ENCODE peak calls at places on chromosomes 7 and 10, in seven cellular contexts. One of them, this sample, is unnamed.

GRCh38 chr7:93948106-93948505 is 26.6 kb downstream of the GNG11 start:
- DNase-seq in transverse colon: no peak
- DNase-seq in cardiac fibroblast: no peak
- DNase-seq in GM12864: no peak
- DNase-seq in stomach: no peak
- DNase-seq in esophagus squamous epithelium: no peak
- DNase-seq in osteocyte: no peak
- DNase-seq in this sample: no peak

GRCh38 chr7:75856562-75856961 is 22.3 kb upstream of the RHBDD2 start:
- DNase-seq in transverse colon: no peak
- DNase-seq in cardiac fibroblast: no peak
- DNase-seq in GM12864: no peak
- DNase-seq in stomach: no peak
- DNase-seq in esophagus squamous epithelium: no peak
- DNase-seq in osteocyte: no peak
- DNase-seq in this sample: no peak

GRCh38 chr7:73811760-73812168 is 19.0 kb upstream of the CLDN4 start:
- DNase-seq in transverse colon: peak; percentile 88
- DNase-seq in cardiac fibroblast: peak; percentile 68
- DNase-seq in GM12864: peak; percentile 8
- DNase-seq in stomach: peak; percentile 80
- DNase-seq in esophagus squamous epithelium: no peak
- DNase-seq in osteocyte: no peak
- DNase-seq in this sample: no peak

GRCh38 chr7:20330176-20330796 is 414 bp upstream of the ITGB8 start:
- DNase-seq in transverse colon: peak; percentile 83
- DNase-seq in cardiac fibroblast: peak; percentile 93
- DNase-seq in GM12864: peak; percentile 73
- DNase-seq in stomach: peak; percentile 81
- DNase-seq in esophagus squamous epithelium: peak; percentile 17
- DNase-seq in osteocyte: peak; percentile 89
- DNase-seq in this sample: no peak

GRCh38 chr7:78191475-78192079 is 393.0 kb downstream of the PHTF2 start:
- DNase-seq in transverse colon: no peak
- DNase-seq in cardiac fibroblast: no peak
- DNase-seq in GM12864: no peak
- DNase-seq in stomach: no peak
- DNase-seq in esophagus squamous epithelium: no peak
- DNase-seq in osteocyte: no peak
- DNase-seq in this sample: no peak

GRCh38 chr7:99447943-99448342 is 9.2 kb downstream of the CPSF4 start:
- DNase-seq in transverse colon: no peak
- DNase-seq in cardiac fibroblast: no peak
- DNase-seq in GM12864: no peak
- DNase-seq in stomach: no peak
- DNase-seq in esophagus squamous epithelium: no peak
- DNase-seq in osteocyte: no peak
- DNase-seq in this sample: no peak

GRCh38 chr10:81876253-81876731 is 1.3 kb downstream of the NRG3 start:
- DNase-seq in transverse colon: no peak
- DNase-seq in cardiac fibroblast: no peak
- DNase-seq in GM12864: no peak
- DNase-seq in stomach: no peak
- DNase-seq in esophagus squamous epithelium: no peak
- DNase-seq in osteocyte: no peak
- DNase-seq in this sample: no peak

GRCh38 chr10:25747038-25747437 is 187.0 kb upstream of the MYO3A start:
- DNase-seq in transverse colon: no peak
- DNase-seq in cardiac fibroblast: no peak
- DNase-seq in GM12864: no peak
- DNase-seq in stomach: no peak
- DNase-seq in esophagus squamous epithelium: no peak
- DNase-seq in osteocyte: no peak
- DNase-seq in this sample: no peak

GRCh38 chr7:135248546-135248945 is 14.9 kb downstream of the STRA8 start:
- DNase-seq in transverse colon: no peak
- DNase-seq in cardiac fibroblast: no peak
- DNase-seq in GM12864: no peak
- DNase-seq in stomach: no peak
- DNase-seq in esophagus squamous epithelium: no peak
- DNase-seq in osteocyte: peak; percentile 48
- DNase-seq in this sample: no peak

GRCh38 chr7:78734626-78735025 is 718.8 kb downstream of the MAGI2 start:
- DNase-seq in transverse colon: no peak
- DNase-seq in cardiac fibroblast: no peak
- DNase-seq in GM12864: no peak
- DNase-seq in stomach: no peak
- DNase-seq in esophagus squamous epithelium: no peak
- DNase-seq in osteocyte: no peak
- DNase-seq in this sample: no peak

GRCh38 chr7:64463636-64464375 is 99.1 kb downstream of the ZNF680 start:
- DNase-seq in transverse colon: peak; percentile 10
- DNase-seq in cardiac fibroblast: peak; percentile 59
- DNase-seq in GM12864: no peak
- DNase-seq in stomach: no peak
- DNase-seq in esophagus squamous epithelium: no peak
- DNase-seq in osteocyte: no peak
- DNase-seq in this sample: peak; percentile 29

GRCh38 chr10:89421018-89421476 is 6.7 kb downstream of the IFIT5 start:
- DNase-seq in transverse colon: no peak
- DNase-seq in cardiac fibroblast: no peak
- DNase-seq in GM12864: no peak
- DNase-seq in stomach: no peak
- DNase-seq in esophagus squamous epithelium: no peak
- DNase-seq in osteocyte: no peak
- DNase-seq in this sample: no peak

GRCh38 chr7:79241288-79242055 is 212.0 kb downstream of the MAGI2 start:
- DNase-seq in transverse colon: no peak
- DNase-seq in cardiac fibroblast: peak; percentile 69
- DNase-seq in GM12864: no peak
- DNase-seq in stomach: no peak
- DNase-seq in esophagus squamous epithelium: no peak
- DNase-seq in osteocyte: no peak
- DNase-seq in this sample: no peak

GRCh38 chr10:46545861-46546590 is 10.4 kb downstream of the GPRIN2 start:
- DNase-seq in transverse colon: no peak
- DNase-seq in cardiac fibroblast: no peak
- DNase-seq in GM12864: no peak
- DNase-seq in stomach: peak; percentile 24
- DNase-seq in esophagus squamous epithelium: no peak
- DNase-seq in osteocyte: peak; percentile 83
- DNase-seq in this sample: no peak

GRCh38 chr7:66518151-66518691 is 110.5 kb upstream of the KCTD7 start:
- DNase-seq in transverse colon: no peak
- DNase-seq in cardiac fibroblast: no peak
- DNase-seq in GM12864: no peak
- DNase-seq in stomach: no peak
- DNase-seq in esophagus squamous epithelium: no peak
- DNase-seq in osteocyte: no peak
- DNase-seq in this sample: no peak

GRCh38 chr7:80916770-80917681 is 1.8 kb downstream of the SEMA3C start:
- DNase-seq in transverse colon: no peak
- DNase-seq in cardiac fibroblast: peak; percentile 72
- DNase-seq in GM12864: no peak
- DNase-seq in stomach: no peak
- DNase-seq in esophagus squamous epithelium: no peak
- DNase-seq in osteocyte: no peak
- DNase-seq in this sample: no peak

GRCh38 chr7:73682745-73683055 is 553 bp downstream of the DNAJC30 start:
- DNase-seq in transverse colon: no peak
- DNase-seq in cardiac fibroblast: no peak
- DNase-seq in GM12864: no peak
- DNase-seq in stomach: no peak
- DNase-seq in esophagus squamous epithelium: no peak
- DNase-seq in osteocyte: no peak
- DNase-seq in this sample: no peak

GRCh38 chr7:50939026-50939425 is 156.3 kb upstream of the GRB10 start:
- DNase-seq in transverse colon: no peak
- DNase-seq in cardiac fibroblast: no peak
- DNase-seq in GM12864: no peak
- DNase-seq in stomach: no peak
- DNase-seq in esophagus squamous epithelium: no peak
- DNase-seq in osteocyte: no peak
- DNase-seq in this sample: no peak

GRCh38 chr10:5927306-5927705 is 37.3 kb downstream of the FBH1 start:
- DNase-seq in transverse colon: no peak
- DNase-seq in cardiac fibroblast: peak; percentile 42
- DNase-seq in GM12864: no peak
- DNase-seq in stomach: no peak
- DNase-seq in esophagus squamous epithelium: no peak
- DNase-seq in osteocyte: no peak
- DNase-seq in this sample: no peak

GRCh38 chr10:22244001-22244400 is 26.2 kb upstream of the EBLN1 start:
- DNase-seq in transverse colon: no peak
- DNase-seq in cardiac fibroblast: no peak
- DNase-seq in GM12864: no peak
- DNase-seq in stomach: no peak
- DNase-seq in esophagus squamous epithelium: no peak
- DNase-seq in osteocyte: no peak
- DNase-seq in this sample: no peak

GRCh38 chr10:30455816-30456215 is 21.8 kb downstream of the MAP3K8 start:
- DNase-seq in transverse colon: peak; percentile 31
- DNase-seq in cardiac fibroblast: no peak
- DNase-seq in GM12864: no peak
- DNase-seq in stomach: no peak
- DNase-seq in esophagus squamous epithelium: no peak
- DNase-seq in osteocyte: no peak
- DNase-seq in this sample: no peak

GRCh38 chr7:130070900-130071622 is 727 bp downstream of the KLHDC10 start:
- DNase-seq in transverse colon: no peak
- DNase-seq in cardiac fibroblast: peak; percentile 41
- DNase-seq in GM12864: no peak
- DNase-seq in stomach: no peak
- DNase-seq in esophagus squamous epithelium: no peak
- DNase-seq in osteocyte: peak; percentile 23
- DNase-seq in this sample: no peak

GRCh38 chr7:95295399-95295798 is 28.9 kb downstream of the PON1 start:
- DNase-seq in transverse colon: no peak
- DNase-seq in cardiac fibroblast: no peak
- DNase-seq in GM12864: no peak
- DNase-seq in stomach: no peak
- DNase-seq in esophagus squamous epithelium: no peak
- DNase-seq in osteocyte: no peak
- DNase-seq in this sample: no peak

GRCh38 chr10:314871-315270 is 179.6 kb downstream of the ZMYND11 start:
- DNase-seq in transverse colon: no peak
- DNase-seq in cardiac fibroblast: no peak
- DNase-seq in GM12864: no peak
- DNase-seq in stomach: no peak
- DNase-seq in esophagus squamous epithelium: no peak
- DNase-seq in osteocyte: no peak
- DNase-seq in this sample: no peak

GRCh38 chr7:94352854-94353253 is 41.8 kb upstream of the COL1A2 start:
- DNase-seq in transverse colon: no peak
- DNase-seq in cardiac fibroblast: no peak
- DNase-seq in GM12864: no peak
- DNase-seq in stomach: no peak
- DNase-seq in esophagus squamous epithelium: no peak
- DNase-seq in osteocyte: no peak
- DNase-seq in this sample: no peak

DNA sequence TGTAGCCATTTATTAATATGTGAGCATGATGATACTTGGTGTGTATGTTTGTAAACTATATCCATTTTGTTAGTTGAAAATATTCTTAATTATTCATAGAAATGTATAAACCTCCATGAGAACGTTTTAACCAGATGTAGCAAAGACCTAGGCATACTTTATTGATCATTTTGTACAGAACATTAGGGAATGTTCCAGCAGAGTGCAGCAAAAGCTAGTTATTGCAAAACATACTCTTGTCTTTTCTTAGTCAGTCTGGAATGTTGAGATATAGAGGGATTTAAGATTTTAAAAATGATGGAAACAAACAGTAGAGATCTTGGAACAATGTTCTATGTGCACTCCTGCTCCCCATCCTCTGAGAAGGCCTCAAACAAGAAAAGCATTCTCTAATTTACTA is 292.0 kb downstream of the BBS9 start:
- DNase-seq in transverse colon: no peak
- DNase-seq in cardiac fibroblast: peak; percentile 49
- DNase-seq in GM12864: no peak
- DNase-seq in stomach: no peak
- DNase-seq in esophagus squamous epithelium: no peak
- DNase-seq in osteocyte: no peak
- DNase-seq in this sample: no peak
- TF ChIP-seq CTCF in transverse colon: no peak
- TF ChIP-seq CTCF in cardiac fibroblast: peak; percentile 8
- TF ChIP-seq CTCF in GM12864: no peak
- TF ChIP-seq CTCF in stomach: no peak
- TF ChIP-seq CTCF in esophagus squamous epithelium: no peak
- TF ChIP-seq CTCF in osteocyte: peak; percentile 25
- TF ChIP-seq CTCF in this sample: peak; percentile 15

DNA sequence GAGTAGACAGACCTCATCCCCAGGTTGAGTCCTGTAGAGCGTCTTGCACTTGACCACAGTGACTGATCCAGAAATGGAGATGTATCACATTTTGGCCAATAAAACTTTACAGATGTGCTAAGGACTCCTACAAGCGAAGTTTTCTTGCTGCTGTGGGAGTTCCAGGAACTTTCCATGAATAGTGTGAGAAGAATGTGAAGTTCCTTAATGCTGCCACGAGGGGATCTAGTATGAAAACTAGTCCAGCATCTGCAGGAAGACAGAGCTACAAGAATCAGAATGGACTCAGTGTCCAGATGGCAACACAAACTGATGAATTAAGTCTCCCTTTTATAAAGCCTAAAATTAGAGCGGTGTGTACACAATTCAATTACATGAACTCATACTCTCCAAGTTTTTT is 14.8 kb upstream of the LSM8 start:
- DNase-seq in transverse colon: no peak
- DNase-seq in cardiac fibroblast: peak; percentile 5
- DNase-seq in GM12864: no peak
- DNase-seq in stomach: no peak
- DNase-seq in esophagus squamous epithelium: no peak
- DNase-seq in osteocyte: no peak
- DNase-seq in this sample: no peak
- TF ChIP-seq CTCF in transverse colon: no peak
- TF ChIP-seq CTCF in cardiac fibroblast: no peak
- TF ChIP-seq CTCF in GM12864: peak; percentile 18
- TF ChIP-seq CTCF in stomach: no peak
- TF ChIP-seq CTCF in esophagus squamous epithelium: no peak
- TF ChIP-seq CTCF in osteocyte: no peak
- TF ChIP-seq CTCF in this sample: no peak

GRCh38 chr7:47392241-47392759 is 189.6 kb downstream of the TNS3 start:
- DNase-seq in transverse colon: no peak
- DNase-seq in cardiac fibroblast: peak; percentile 94
- DNase-seq in GM12864: no peak
- DNase-seq in stomach: peak; percentile 86
- DNase-seq in esophagus squamous epithelium: no peak
- DNase-seq in osteocyte: no peak
- DNase-seq in this sample: no peak
- TF ChIP-seq CTCF in transverse colon: no peak
- TF ChIP-seq CTCF in cardiac fibroblast: peak; percentile 70
- TF ChIP-seq CTCF in GM12864: no peak
- TF ChIP-seq CTCF in stomach: peak; percentile 49
- TF ChIP-seq CTCF in esophagus squamous epithelium: peak; percentile 18
- TF ChIP-seq CTCF in osteocyte: no peak
- TF ChIP-seq CTCF in this sample: no peak

GRCh38 chr7:25820432-25821040 is 331.5 kb upstream of the NFE2L3 start:
- DNase-seq in transverse colon: no peak
- DNase-seq in cardiac fibroblast: no peak
- DNase-seq in GM12864: no peak
- DNase-seq in stomach: no peak
- DNase-seq in esophagus squamous epithelium: no peak
- DNase-seq in osteocyte: no peak
- DNase-seq in this sample: no peak
- TF ChIP-seq CTCF in transverse colon: no peak
- TF ChIP-seq CTCF in cardiac fibroblast: peak; percentile 50
- TF ChIP-seq CTCF in GM12864: peak; percentile 69
- TF ChIP-seq CTCF in stomach: peak; percentile 37
- TF ChIP-seq CTCF in esophagus squamous epithelium: peak; percentile 37
- TF ChIP-seq CTCF in osteocyte: peak; percentile 51
- TF ChIP-seq CTCF in this sample: peak; percentile 56